ENCODE peak calls at places on chromosomes 6 and 20, in five cellular contexts. One of them, this sample, is unnamed. For H3K27me3 and H3K4me1, the result is how much of the 10 kb centered on the place peaks cover.

GRCh38 chr6:142058216-142058925 is 74.4 kb upstream of the GJE1 start:
- DNase-seq in uterus: no peak
- DNase-seq in breast epithelium: no peak
- DNase-seq in psoas muscle: no peak
- DNase-seq in PC-9: no peak
- DNase-seq in this sample: no peak

GRCh38 chr6:24779416-24779815 is 4.7 kb downstream of the GMNN start:
- DNase-seq in uterus: no peak
- DNase-seq in breast epithelium: no peak
- DNase-seq in psoas muscle: no peak
- DNase-seq in PC-9: no peak
- DNase-seq in this sample: no peak

GRCh38 chr6:44956426-44956825 is 371.7 kb upstream of the RUNX2 start:
- DNase-seq in uterus: no peak
- DNase-seq in breast epithelium: no peak
- DNase-seq in psoas muscle: no peak
- DNase-seq in PC-9: no peak
- DNase-seq in this sample: no peak

GRCh38 chr6:158184598-158184997 is 16.4 kb downstream of the GTF2H5 start:
- DNase-seq in uterus: no peak
- DNase-seq in breast epithelium: no peak
- DNase-seq in psoas muscle: no peak
- DNase-seq in PC-9: no peak
- DNase-seq in this sample: no peak

GRCh38 chr20:59006864-59007757 is at the start of gene CTSZ:
- DNase-seq in uterus: peak
- DNase-seq in breast epithelium: peak
- DNase-seq in psoas muscle: peak
- DNase-seq in PC-9: peak
- DNase-seq in this sample: peak

GRCh38 chr6:56856036-56856580 is 98.8 kb upstream of the BEND6 start:
- DNase-seq in uterus: no peak
- DNase-seq in breast epithelium: no peak
- DNase-seq in psoas muscle: no peak
- DNase-seq in PC-9: no peak
- DNase-seq in this sample: no peak

GRCh38 chr6:106658469-106658868 is 29.1 kb downstream of the QRSL1 start:
- DNase-seq in uterus: no peak
- DNase-seq in breast epithelium: no peak
- DNase-seq in psoas muscle: no peak
- DNase-seq in PC-9: no peak
- DNase-seq in this sample: no peak

GRCh38 chr20:57898332-57898731 is 188.5 kb upstream of the PMEPA1 start:
- DNase-seq in uterus: no peak
- DNase-seq in breast epithelium: peak
- DNase-seq in psoas muscle: no peak
- DNase-seq in PC-9: no peak
- DNase-seq in this sample: no peak

GRCh38 chr6:3987072-3987471 is 91.9 kb downstream of the FAM217A start:
- DNase-seq in uterus: no peak
- DNase-seq in breast epithelium: no peak
- DNase-seq in psoas muscle: no peak
- DNase-seq in PC-9: peak
- DNase-seq in this sample: no peak

GRCh38 chr6:133977983-133978895 is 25.2 kb downstream of the TBPL1 start:
- DNase-seq in uterus: peak
- DNase-seq in breast epithelium: no peak
- DNase-seq in psoas muscle: no peak
- DNase-seq in PC-9: no peak
- DNase-seq in this sample: no peak

GRCh38 chr6:118197539-118197938 is 290.5 kb downstream of the SLC35F1 start:
- DNase-seq in uterus: no peak
- DNase-seq in breast epithelium: no peak
- DNase-seq in psoas muscle: no peak
- DNase-seq in PC-9: no peak
- DNase-seq in this sample: no peak

GRCh38 chr20:17491488-17491887 is 39.7 kb downstream of the BFSP1 start:
- DNase-seq in uterus: no peak
- DNase-seq in breast epithelium: no peak
- DNase-seq in psoas muscle: no peak
- DNase-seq in PC-9: no peak
- DNase-seq in this sample: no peak

GRCh38 chr6:47097092-47097945 is 55.2 kb upstream of the ADGRF1 start:
- DNase-seq in uterus: peak
- DNase-seq in breast epithelium: no peak
- DNase-seq in psoas muscle: peak
- DNase-seq in PC-9: peak
- DNase-seq in this sample: peak

GRCh38 chr6:152893187-152893586 is 89.7 kb downstream of the FBXO5 start:
- DNase-seq in uterus: no peak
- DNase-seq in breast epithelium: no peak
- DNase-seq in psoas muscle: no peak
- DNase-seq in PC-9: no peak
- DNase-seq in this sample: no peak

GRCh38 chr6:18551228-18551627 is 164.1 kb downstream of the RNF144B start:
- DNase-seq in uterus: no peak
- DNase-seq in breast epithelium: no peak
- DNase-seq in psoas muscle: no peak
- DNase-seq in PC-9: no peak
- DNase-seq in this sample: no peak

GRCh38 chr6:116450769-116451740 is 10.1 kb upstream of the CALHM6 start:
- DNase-seq in uterus: no peak
- DNase-seq in breast epithelium: no peak
- DNase-seq in psoas muscle: no peak
- DNase-seq in PC-9: no peak
- DNase-seq in this sample: no peak

GRCh38 chr20:37566590-37567330 is 39.1 kb upstream of the BLCAP start:
- DNase-seq in uterus: no peak
- DNase-seq in breast epithelium: no peak
- DNase-seq in psoas muscle: no peak
- DNase-seq in PC-9: no peak
- DNase-seq in this sample: no peak

GRCh38 chr6:23106951-23107350 is 537.6 kb downstream of the HDGFL1 start:
- DNase-seq in uterus: no peak
- DNase-seq in breast epithelium: no peak
- DNase-seq in psoas muscle: no peak
- DNase-seq in PC-9: no peak
- DNase-seq in this sample: no peak

GRCh38 chr6:47353822-47354221 is 44.1 kb upstream of the TNFRSF21 start:
- DNase-seq in uterus: no peak
- DNase-seq in breast epithelium: no peak
- DNase-seq in psoas muscle: no peak
- DNase-seq in PC-9: no peak
- DNase-seq in this sample: no peak

DNA sequence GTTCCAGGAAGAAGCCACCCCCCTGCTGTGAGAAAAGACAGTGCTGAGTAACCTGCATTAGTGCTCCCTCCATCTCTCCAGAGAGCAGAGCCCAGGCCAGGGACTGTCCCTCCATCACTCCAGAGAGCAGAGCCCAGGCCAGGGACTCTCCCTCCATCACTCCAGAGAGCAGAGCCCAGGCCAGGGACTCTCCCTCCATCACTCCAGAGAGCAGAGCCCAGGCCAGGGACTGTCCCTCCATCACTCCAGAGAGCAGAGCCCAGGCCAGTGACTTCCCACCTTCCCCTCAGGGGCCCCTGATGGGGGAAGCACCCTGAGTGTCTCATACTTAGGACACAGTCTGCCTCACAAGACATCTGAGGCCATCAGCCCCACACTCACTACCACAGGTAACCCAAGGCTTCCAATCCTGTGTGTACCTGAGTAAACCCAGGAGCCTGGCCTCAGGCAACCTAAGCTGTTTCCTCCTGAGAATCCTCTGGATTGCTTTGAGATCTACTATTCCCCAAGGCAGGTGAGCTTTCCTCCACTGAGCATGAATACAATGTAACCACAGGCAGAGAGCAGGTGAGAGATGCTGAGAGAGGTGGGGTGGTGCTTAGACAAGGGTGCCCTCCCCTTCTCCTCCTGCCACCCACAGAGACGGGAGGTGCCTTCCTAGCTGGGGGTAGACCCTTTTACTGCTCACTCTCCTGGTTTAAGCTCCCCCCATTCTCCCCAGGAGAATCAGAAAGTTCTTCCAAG is 4.9 kb downstream of the TBXT start:
- DNase-seq in uterus: no peak
- DNase-seq in breast epithelium: no peak
- DNase-seq in psoas muscle: no peak
- DNase-seq in PC-9: no peak
- DNase-seq in this sample: no peak
- H3K27me3 ChIP-seq in uterus: under half
- H3K27me3 ChIP-seq in breast epithelium: under half
- H3K27me3 ChIP-seq in psoas muscle: half or more
- H3K27me3 ChIP-seq in PC-9: half or more
- H3K27me3 ChIP-seq in this sample: half or more

DNA sequence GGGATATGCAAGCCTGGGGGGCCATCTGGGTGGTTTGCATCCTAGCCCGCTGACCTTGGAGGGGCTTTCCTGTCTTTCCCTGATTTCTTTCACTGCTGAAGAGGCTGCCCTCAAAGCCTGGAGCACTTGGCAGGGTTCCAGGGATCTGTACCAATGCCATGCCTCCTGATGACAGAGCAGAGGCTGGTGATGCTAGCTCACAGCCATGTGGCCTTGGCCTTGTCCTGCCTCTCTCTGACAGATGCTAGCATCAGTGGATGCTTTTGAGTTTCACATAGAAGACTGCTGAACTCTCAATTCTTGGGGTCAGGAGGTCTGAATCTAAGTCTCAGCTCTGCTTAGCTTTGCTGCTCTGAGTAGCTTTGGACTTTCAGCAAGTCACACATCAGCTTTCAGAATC is 21.9 kb upstream of the RREB1 start:
- DNase-seq in uterus: peak
- DNase-seq in breast epithelium: no peak
- DNase-seq in psoas muscle: peak
- DNase-seq in PC-9: no peak
- DNase-seq in this sample: no peak
- TF ChIP-seq CTCF in uterus: no peak
- TF ChIP-seq CTCF in breast epithelium: no peak
- TF ChIP-seq CTCF in psoas muscle: no peak
- TF ChIP-seq CTCF in PC-9: no peak
- TF ChIP-seq CTCF in this sample: no peak

DNA sequence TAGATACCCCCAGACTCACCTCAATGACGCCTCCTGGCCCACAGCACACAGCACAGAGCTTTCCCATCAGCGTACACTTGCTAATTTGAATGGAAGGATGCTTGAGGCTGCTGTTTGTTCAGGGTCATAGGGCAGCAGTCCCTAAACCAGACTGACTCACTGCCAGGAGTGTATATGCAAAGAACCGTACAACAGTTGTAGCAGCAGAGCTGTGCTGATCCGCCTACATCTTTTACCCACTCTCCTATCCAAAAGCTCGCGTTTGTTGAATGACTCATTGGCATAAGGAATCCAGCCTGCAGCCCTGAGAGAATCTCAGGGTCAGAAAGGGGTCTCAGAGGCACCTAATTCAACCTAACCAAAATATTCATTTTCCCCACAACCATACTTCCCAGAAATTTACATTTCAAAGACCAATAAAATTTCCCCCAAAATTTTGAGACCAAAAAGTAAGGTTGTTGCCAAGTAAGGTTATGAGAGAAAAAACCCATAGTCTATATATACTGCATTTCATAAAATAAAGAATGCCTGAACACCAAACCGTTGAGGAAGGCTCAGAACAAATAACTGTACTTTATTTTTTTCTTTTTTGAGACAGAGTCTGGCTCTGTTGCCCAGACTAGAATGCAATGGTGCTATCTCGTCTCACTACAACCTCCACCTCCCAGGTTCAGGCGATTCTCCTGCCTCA is 35.3 kb upstream of the CCND3 start:
- DNase-seq in uterus: no peak
- DNase-seq in breast epithelium: no peak
- DNase-seq in psoas muscle: no peak
- DNase-seq in PC-9: no peak
- DNase-seq in this sample: no peak
- H3K4me1 ChIP-seq in uterus: under half
- H3K4me1 ChIP-seq in breast epithelium: under half
- H3K4me1 ChIP-seq in psoas muscle: under half
- H3K4me1 ChIP-seq in PC-9: under half
- H3K4me1 ChIP-seq in this sample: under half

GRCh38 chr6:37407948-37408347 is 25.1 kb upstream of the CMTR1 start:
- DNase-seq in uterus: no peak
- DNase-seq in breast epithelium: no peak
- DNase-seq in psoas muscle: no peak
- DNase-seq in PC-9: no peak
- DNase-seq in this sample: no peak

GRCh38 chr6:37409501-37409900 is 23.5 kb upstream of the CMTR1 start:
- DNase-seq in uterus: no peak
- DNase-seq in breast epithelium: no peak
- DNase-seq in psoas muscle: no peak
- DNase-seq in PC-9: no peak
- DNase-seq in this sample: no peak

DNA sequence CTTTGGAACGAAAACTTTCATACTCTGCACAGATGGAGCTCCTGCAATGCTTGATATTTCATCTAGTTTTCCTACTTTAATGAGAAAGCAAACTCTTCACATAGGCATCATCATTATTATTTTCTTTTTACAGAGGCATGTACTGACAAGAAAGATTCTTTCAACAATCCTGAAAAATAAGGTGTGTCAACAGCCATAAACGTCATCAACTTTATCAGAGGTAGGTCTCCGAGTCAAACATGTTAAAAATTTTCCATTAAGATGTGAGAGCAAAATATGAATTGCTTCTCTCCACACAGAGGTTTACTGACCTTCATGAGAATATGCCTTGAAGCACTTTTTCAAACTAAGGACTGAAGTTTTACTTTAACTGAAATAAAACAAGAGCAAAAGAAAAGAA is 26.1 kb upstream of the CMTR1 start:
- DNase-seq in uterus: no peak
- DNase-seq in breast epithelium: no peak
- DNase-seq in psoas muscle: no peak
- DNase-seq in PC-9: no peak
- DNase-seq in this sample: no peak
- H3K27me3 ChIP-seq in uterus: under half
- H3K27me3 ChIP-seq in breast epithelium: under half
- H3K27me3 ChIP-seq in psoas muscle: under half
- H3K27me3 ChIP-seq in PC-9: under half
- H3K27me3 ChIP-seq in this sample: under half

DNA sequence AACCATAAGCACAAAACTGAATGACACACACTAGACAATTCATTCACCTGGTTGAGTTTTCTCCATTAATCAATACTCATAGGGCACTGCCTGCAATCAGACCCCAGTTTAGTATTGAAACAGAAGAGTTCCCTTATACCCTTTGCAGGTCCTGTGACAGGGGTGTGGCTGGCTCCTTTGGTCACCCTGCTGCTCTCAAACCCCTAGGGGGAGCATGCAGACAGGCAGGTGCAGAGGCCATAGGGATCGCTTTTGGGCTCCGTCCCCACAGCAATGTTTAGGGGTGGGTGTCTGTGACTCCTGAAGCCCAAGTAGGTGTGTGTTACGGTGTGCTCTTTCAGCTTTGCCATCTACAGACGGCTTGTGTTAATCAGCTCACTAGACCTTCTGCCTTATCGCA is 210.4 kb downstream of the CENPW start:
- DNase-seq in uterus: no peak
- DNase-seq in breast epithelium: no peak
- DNase-seq in psoas muscle: no peak
- DNase-seq in PC-9: no peak
- DNase-seq in this sample: no peak
- TF ChIP-seq CTCF in uterus: no peak
- TF ChIP-seq CTCF in breast epithelium: no peak
- TF ChIP-seq CTCF in psoas muscle: no peak
- TF ChIP-seq CTCF in PC-9: no peak
- TF ChIP-seq CTCF in this sample: no peak

GRCh38 chr20:23122959-23123655 is 37.0 kb upstream of the CD93 start:
- DNase-seq in uterus: no peak
- DNase-seq in breast epithelium: no peak
- DNase-seq in psoas muscle: no peak
- DNase-seq in PC-9: no peak
- DNase-seq in this sample: peak
- H3K4me1 ChIP-seq in uterus: under half
- H3K4me1 ChIP-seq in breast epithelium: under half
- H3K4me1 ChIP-seq in psoas muscle: under half
- H3K4me1 ChIP-seq in PC-9: under half
- H3K4me1 ChIP-seq in this sample: under half

This sample was measured in upper lobe of right lung.